ENCODE peak calls at places on chromosomes 7 and 10, in seven cellular contexts. One of them, this sample, is unnamed.

GRCh38 chr10:3048114-3049019 is 19.0 kb upstream of the PFKP start:
- DNase-seq in H1: no peak
- DNase-seq in GM12878: no peak
- DNase-seq in SK-N-SH: no peak
- DNase-seq in HCT116: no peak
- DNase-seq in HepG2: no peak
- DNase-seq in K562: peak; percentile 61
- DNase-seq in this sample: no peak

GRCh38 chr10:133260895-133261725 is 15.6 kb downstream of the ADAM8 start:
- DNase-seq in HepG2: no peak
- DNase-seq in GM12878: no peak
- DNase-seq in H1: no peak
- DNase-seq in SK-N-SH: peak; percentile 83
- DNase-seq in HCT116: no peak
- DNase-seq in K562: peak; percentile 61
- DNase-seq in this sample: no peak

GRCh38 chr10:61642692-61643091 is 20.0 kb upstream of the CABCOCO1 start:
- DNase-seq in GM12878: no peak
- DNase-seq in HepG2: no peak
- DNase-seq in SK-N-SH: no peak
- DNase-seq in K562: no peak
- DNase-seq in HCT116: no peak
- DNase-seq in H1: no peak
- DNase-seq in this sample: no peak

GRCh38 chr10:15084502-15084922 is 4.1 kb downstream of the ACBD7 start:
- DNase-seq in SK-N-SH: no peak
- DNase-seq in H1: peak; percentile 54
- DNase-seq in K562: peak; percentile 47
- DNase-seq in GM12878: no peak
- DNase-seq in HCT116: peak; percentile 64
- DNase-seq in HepG2: peak; percentile 98
- DNase-seq in this sample: no peak

GRCh38 chr7:74199551-74200355 is 10.1 kb upstream of the LAT2 start:
- DNase-seq in H1: no peak
- DNase-seq in HCT116: peak; percentile 78
- DNase-seq in GM12878: no peak
- DNase-seq in SK-N-SH: no peak
- DNase-seq in HepG2: no peak
- DNase-seq in K562: no peak
- DNase-seq in this sample: no peak

GRCh38 chr10:104824378-104825006 is 183.4 kb downstream of the SORCS3 start:
- DNase-seq in K562: peak; percentile 4
- DNase-seq in GM12878: no peak
- DNase-seq in HepG2: no peak
- DNase-seq in SK-N-SH: no peak
- DNase-seq in HCT116: peak; percentile 22
- DNase-seq in H1: peak; percentile 23
- DNase-seq in this sample: peak; percentile 28

GRCh38 chr10:131880016-131880590 is 20.7 kb upstream of the PPP2R2D start:
- DNase-seq in H1: no peak
- DNase-seq in HepG2: no peak
- DNase-seq in SK-N-SH: no peak
- DNase-seq in GM12878: no peak
- DNase-seq in K562: no peak
- DNase-seq in HCT116: no peak
- DNase-seq in this sample: no peak

GRCh38 chr10:14952851-14953451 is 945 bp downstream of the DCLRE1C start:
- DNase-seq in GM12878: no peak
- DNase-seq in HepG2: no peak
- DNase-seq in SK-N-SH: peak; percentile 34
- DNase-seq in H1: no peak
- DNase-seq in K562: peak; percentile 8
- DNase-seq in HCT116: no peak
- DNase-seq in this sample: peak; percentile 22

GRCh38 chr7:110050831-110051230 is 1040.1 kb upstream of the LRRN3 start:
- DNase-seq in SK-N-SH: peak; percentile 1
- DNase-seq in HCT116: no peak
- DNase-seq in HepG2: no peak
- DNase-seq in K562: no peak
- DNase-seq in H1: no peak
- DNase-seq in GM12878: no peak
- DNase-seq in this sample: no peak

GRCh38 chr7:95180-95862 is 97.0 kb upstream of the FAM20C start:
- DNase-seq in H1: no peak
- DNase-seq in GM12878: no peak
- DNase-seq in SK-N-SH: no peak
- DNase-seq in HCT116: no peak
- DNase-seq in K562: no peak
- DNase-seq in HepG2: no peak
- DNase-seq in this sample: no peak

GRCh38 chr10:70494966-70495365 is 16.4 kb downstream of the PALD1 start:
- DNase-seq in H1: no peak
- DNase-seq in HCT116: no peak
- DNase-seq in HepG2: no peak
- DNase-seq in K562: no peak
- DNase-seq in GM12878: no peak
- DNase-seq in SK-N-SH: no peak
- DNase-seq in this sample: no peak

GRCh38 chr7:94258856-94259255 is 135.8 kb upstream of the COL1A2 start:
- DNase-seq in H1: no peak
- DNase-seq in HCT116: no peak
- DNase-seq in K562: no peak
- DNase-seq in GM12878: no peak
- DNase-seq in HepG2: no peak
- DNase-seq in SK-N-SH: no peak
- DNase-seq in this sample: peak; percentile 11

GRCh38 chr10:86868353-86868752 is 89.1 kb downstream of the MMRN2 start:
- DNase-seq in GM12878: no peak
- DNase-seq in HepG2: no peak
- DNase-seq in H1: peak; percentile 79
- DNase-seq in K562: no peak
- DNase-seq in SK-N-SH: no peak
- DNase-seq in HCT116: no peak
- DNase-seq in this sample: peak; percentile 92

GRCh38 chr10:72039377-72039776 is 49.0 kb downstream of the SPOCK2 start:
- DNase-seq in HepG2: no peak
- DNase-seq in SK-N-SH: no peak
- DNase-seq in K562: no peak
- DNase-seq in HCT116: no peak
- DNase-seq in H1: no peak
- DNase-seq in GM12878: no peak
- DNase-seq in this sample: no peak

GRCh38 chr7:41847171-41847570 is 144.3 kb upstream of the INHBA start:
- DNase-seq in HCT116: no peak
- DNase-seq in K562: no peak
- DNase-seq in HepG2: no peak
- DNase-seq in SK-N-SH: no peak
- DNase-seq in H1: no peak
- DNase-seq in GM12878: no peak
- DNase-seq in this sample: no peak

GRCh38 chr7:150860291-150860977 is 8.1 kb downstream of the AOC1 start:
- DNase-seq in HepG2: no peak
- DNase-seq in H1: no peak
- DNase-seq in K562: no peak
- DNase-seq in GM12878: no peak
- DNase-seq in SK-N-SH: peak; percentile 58
- DNase-seq in HCT116: no peak
- DNase-seq in this sample: no peak

DNA sequence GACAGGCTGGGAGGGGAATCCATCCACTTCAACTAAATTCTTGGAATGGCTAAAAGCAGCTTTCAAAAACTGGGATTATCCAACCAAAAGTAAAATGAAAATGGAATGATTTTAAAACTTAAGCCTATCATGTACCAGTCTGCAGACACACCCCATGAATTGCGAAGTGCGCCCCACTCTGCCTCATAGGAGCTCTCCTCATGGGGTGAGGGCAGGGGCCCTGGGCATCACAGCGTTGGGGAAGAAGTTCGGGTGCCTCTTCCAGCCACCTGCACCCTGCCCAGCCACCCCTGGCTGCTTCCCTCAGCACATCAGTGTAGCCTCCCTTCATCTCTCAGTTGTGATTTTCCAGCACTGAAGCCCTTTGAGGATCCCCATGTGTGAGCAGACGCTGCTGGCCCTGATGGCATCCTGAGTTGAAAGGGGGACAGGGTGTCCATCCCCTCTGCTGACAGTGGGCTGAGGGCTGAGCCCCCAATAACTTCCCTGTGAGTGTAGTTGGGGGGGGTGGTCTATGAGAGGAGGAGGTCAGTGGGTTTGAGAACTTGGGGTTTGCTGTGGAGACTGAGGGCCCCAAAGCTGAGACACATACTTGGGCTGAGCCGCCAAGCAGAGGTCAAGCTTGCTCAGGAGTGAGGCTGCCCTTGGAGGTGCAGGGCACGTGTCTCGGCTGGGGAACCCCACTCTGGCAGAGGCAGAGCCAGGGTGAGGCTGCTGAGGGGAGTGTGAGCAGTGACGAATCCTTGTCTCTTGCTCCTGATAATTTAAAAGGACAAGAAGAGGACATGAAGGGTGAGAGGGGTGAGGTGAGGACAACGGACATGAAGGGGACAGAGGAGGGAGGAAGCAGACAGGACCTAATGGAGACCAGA is 542.1 kb downstream of the TCERG1L start:
- DNase-seq in HCT116: no peak
- DNase-seq in SK-N-SH: no peak
- DNase-seq in GM12878: no peak
- DNase-seq in H1: no peak
- DNase-seq in K562: no peak
- DNase-seq in HepG2: no peak
- DNase-seq in this sample: no peak
- TF ChIP-seq YY1 in HCT116: no peak
- TF ChIP-seq YY1 in SK-N-SH: no peak
- TF ChIP-seq YY1 in GM12878: no peak
- TF ChIP-seq YY1 in H1: no peak
- TF ChIP-seq YY1 in K562: no peak
- TF ChIP-seq YY1 in HepG2: no peak
- TF ChIP-seq YY1 in this sample: no peak

GRCh38 chr7:159031135-159031701 is 113.4 kb downstream of the VIPR2 start:
- DNase-seq in SK-N-SH: no peak
- DNase-seq in HepG2: no peak
- DNase-seq in K562: no peak
- DNase-seq in GM12878: no peak
- DNase-seq in HCT116: no peak
- DNase-seq in H1: no peak
- DNase-seq in this sample: no peak

GRCh38 chr7:159032753-159033472 is 111.8 kb downstream of the VIPR2 start:
- DNase-seq in SK-N-SH: no peak
- DNase-seq in H1: no peak
- DNase-seq in GM12878: no peak
- DNase-seq in HepG2: no peak
- DNase-seq in K562: no peak
- DNase-seq in HCT116: no peak
- DNase-seq in this sample: no peak

GRCh38 chr7:159031750-159032149 is 112.9 kb downstream of the VIPR2 start:
- DNase-seq in HepG2: no peak
- DNase-seq in H1: no peak
- DNase-seq in SK-N-SH: no peak
- DNase-seq in K562: no peak
- DNase-seq in GM12878: no peak
- DNase-seq in HCT116: no peak
- DNase-seq in this sample: no peak

GRCh38 chr7:159033473-159033825 is 111.2 kb downstream of the VIPR2 start:
- DNase-seq in HCT116: no peak
- DNase-seq in GM12878: no peak
- DNase-seq in H1: no peak
- DNase-seq in HepG2: no peak
- DNase-seq in SK-N-SH: no peak
- DNase-seq in K562: no peak
- DNase-seq in this sample: no peak

GRCh38 chr7:159032310-159032709 is 112.4 kb downstream of the VIPR2 start:
- DNase-seq in HCT116: no peak
- DNase-seq in HepG2: no peak
- DNase-seq in H1: no peak
- DNase-seq in GM12878: no peak
- DNase-seq in SK-N-SH: no peak
- DNase-seq in K562: no peak
- DNase-seq in this sample: no peak
- TF ChIP-seq YY1 in HCT116: no peak
- TF ChIP-seq YY1 in HepG2: no peak
- TF ChIP-seq YY1 in H1: no peak
- TF ChIP-seq YY1 in GM12878: no peak
- TF ChIP-seq YY1 in SK-N-SH: no peak
- TF ChIP-seq YY1 in K562: no peak
- TF ChIP-seq YY1 in this sample: no peak

DNA sequence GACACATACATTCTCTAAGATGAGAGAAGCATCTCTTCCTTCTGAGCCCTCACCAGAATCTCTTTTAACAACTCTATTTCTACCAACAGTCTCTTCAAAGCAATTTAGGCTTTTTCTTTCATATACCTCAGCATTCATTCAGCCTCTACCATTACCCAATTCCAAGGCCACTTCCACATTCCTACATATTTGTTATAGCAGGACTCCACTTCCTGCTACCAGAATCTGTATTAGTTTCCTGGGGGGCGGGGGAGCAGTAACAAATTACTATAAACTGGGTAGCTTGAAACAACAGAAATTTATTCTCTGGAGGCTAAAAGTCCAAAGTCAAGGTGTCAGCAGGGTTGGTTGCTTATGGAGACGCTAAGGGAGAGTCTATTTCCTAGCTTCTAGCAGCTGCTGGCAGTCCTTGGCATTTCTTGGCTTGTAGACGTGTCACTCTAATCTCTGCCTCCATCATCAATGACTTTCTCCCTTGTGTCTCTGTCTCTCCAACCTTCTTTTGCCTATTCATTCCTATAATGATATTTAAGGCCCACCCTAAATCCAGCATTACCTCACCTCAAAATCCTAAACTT is 7.4 kb downstream of the PRPS1L1 start:
- DNase-seq in K562: no peak
- DNase-seq in GM12878: no peak
- DNase-seq in HepG2: peak; percentile 2
- DNase-seq in SK-N-SH: no peak
- DNase-seq in HCT116: no peak
- DNase-seq in H1: no peak
- DNase-seq in this sample: no peak
- TF ChIP-seq YY1 in K562: no peak
- TF ChIP-seq YY1 in GM12878: no peak
- TF ChIP-seq YY1 in HepG2: no peak
- TF ChIP-seq YY1 in SK-N-SH: no peak
- TF ChIP-seq YY1 in HCT116: no peak
- TF ChIP-seq YY1 in H1: no peak
- TF ChIP-seq YY1 in this sample: no peak

DNA sequence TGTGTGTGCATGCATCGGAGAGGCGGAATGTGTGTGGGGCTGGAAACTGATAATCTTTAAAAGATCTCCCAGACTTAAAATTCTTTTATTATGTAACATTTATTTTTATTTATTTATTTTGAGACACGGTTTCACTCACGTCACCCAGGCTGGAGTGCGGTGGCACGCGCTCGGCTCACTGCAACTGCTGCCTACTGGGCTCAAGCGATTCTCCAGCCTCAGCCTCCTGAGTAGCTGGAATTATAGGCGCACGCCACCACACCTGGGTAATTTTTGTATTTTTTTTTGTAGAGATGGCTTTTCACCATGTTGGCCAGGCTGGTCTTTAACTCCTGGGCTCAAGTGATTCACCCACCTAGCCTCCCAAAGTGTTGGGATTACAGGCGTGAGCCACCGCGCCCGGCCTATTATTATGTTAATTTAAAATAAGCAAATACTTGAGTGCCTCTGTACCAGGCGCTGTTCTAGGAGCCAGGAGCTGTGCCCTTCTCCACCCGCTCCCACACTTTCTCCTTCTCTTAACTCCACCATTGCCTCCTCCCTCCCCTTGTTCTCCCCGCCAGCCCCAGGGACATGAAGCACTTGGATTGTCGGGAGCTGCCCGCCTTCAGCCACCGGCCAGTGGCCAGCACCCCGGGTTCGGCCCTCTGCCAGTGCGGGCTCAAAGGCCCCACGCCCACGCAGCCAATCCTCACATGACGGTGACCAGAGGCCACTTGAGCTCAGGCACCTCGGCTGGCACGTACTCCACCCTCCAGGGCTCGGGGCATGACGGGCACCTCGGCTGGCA is 163.6 kb downstream of the DNAJB6 start:
- DNase-seq in GM12878: no peak
- DNase-seq in K562: no peak
- DNase-seq in HepG2: no peak
- DNase-seq in SK-N-SH: no peak
- DNase-seq in H1: no peak
- DNase-seq in HCT116: no peak
- DNase-seq in this sample: peak; percentile 32
- TF ChIP-seq YY1 in GM12878: no peak
- TF ChIP-seq YY1 in K562: no peak
- TF ChIP-seq YY1 in HepG2: no peak
- TF ChIP-seq YY1 in SK-N-SH: no peak
- TF ChIP-seq YY1 in H1: no peak
- TF ChIP-seq YY1 in HCT116: no peak
- TF ChIP-seq YY1 in this sample: no peak